ENCODE peak calls at places on chromosomes 12 and 14, in four cellular contexts. One of them, this sample, is unnamed. For H3K4me1, the result is how much of the 10 kb centered on the place peaks cover.

GRCh38 chr14:69719501-69719951 is 47.4 kb upstream of the SRSF5 start:
- DNase-seq in breast epithelium: no peak
- DNase-seq in astrocyte: peak
- DNase-seq in adrenal gland: peak
- DNase-seq in this sample: peak

GRCh38 chr12:27554421-27555186 is 30.6 kb downstream of the PPFIBP1 start:
- DNase-seq in breast epithelium: no peak
- DNase-seq in astrocyte: peak
- DNase-seq in adrenal gland: peak
- DNase-seq in this sample: peak

GRCh38 chr14:51401272-51401671 is 161.2 kb downstream of the TMX1 start:
- DNase-seq in breast epithelium: no peak
- DNase-seq in astrocyte: peak
- DNase-seq in adrenal gland: no peak
- DNase-seq in this sample: no peak

GRCh38 chr12:105935981-105936380 is 202.8 kb downstream of the NUAK1 start:
- DNase-seq in breast epithelium: no peak
- DNase-seq in astrocyte: peak
- DNase-seq in adrenal gland: no peak
- DNase-seq in this sample: peak

GRCh38 chr12:91307957-91308705 is 125.5 kb upstream of the DCN start:
- DNase-seq in breast epithelium: no peak
- DNase-seq in astrocyte: no peak
- DNase-seq in adrenal gland: no peak
- DNase-seq in this sample: no peak

GRCh38 chr12:123997033-123997822 is 24.2 kb downstream of the ZNF664 start:
- DNase-seq in breast epithelium: no peak
- DNase-seq in astrocyte: no peak
- DNase-seq in adrenal gland: no peak
- DNase-seq in this sample: no peak

GRCh38 chr12:1552978-1553471 is 41.4 kb downstream of the FBXL14 start:
- DNase-seq in breast epithelium: no peak
- DNase-seq in astrocyte: peak
- DNase-seq in adrenal gland: no peak
- DNase-seq in this sample: no peak

GRCh38 chr12:16019131-16019530 is 108.0 kb downstream of the DERA start:
- DNase-seq in breast epithelium: no peak
- DNase-seq in astrocyte: peak
- DNase-seq in adrenal gland: no peak
- DNase-seq in this sample: no peak

GRCh38 chr12:52984136-52984535 is 22.1 kb upstream of the EIF4B start:
- DNase-seq in breast epithelium: no peak
- DNase-seq in astrocyte: no peak
- DNase-seq in adrenal gland: no peak
- DNase-seq in this sample: no peak

GRCh38 chr12:93148412-93148811 is 219.3 kb upstream of the EEA1 start:
- DNase-seq in breast epithelium: no peak
- DNase-seq in astrocyte: no peak
- DNase-seq in adrenal gland: no peak
- DNase-seq in this sample: no peak

GRCh38 chr12:124174406-124174805 is 120.5 kb upstream of the RFLNA start:
- DNase-seq in breast epithelium: no peak
- DNase-seq in astrocyte: peak
- DNase-seq in adrenal gland: no peak
- DNase-seq in this sample: peak

GRCh38 chr14:51954657-51955056 is 34.7 kb upstream of the RTRAF start:
- DNase-seq in breast epithelium: no peak
- DNase-seq in astrocyte: no peak
- DNase-seq in adrenal gland: no peak
- DNase-seq in this sample: no peak

GRCh38 chr12:48017496-48017895 is 13.2 kb upstream of the COL2A1 start:
- DNase-seq in breast epithelium: no peak
- DNase-seq in astrocyte: no peak
- DNase-seq in adrenal gland: no peak
- DNase-seq in this sample: no peak

GRCh38 chr14:62428429-62429203 is 616.6 kb downstream of the KCNH5 start:
- DNase-seq in breast epithelium: no peak
- DNase-seq in astrocyte: peak
- DNase-seq in adrenal gland: no peak
- DNase-seq in this sample: peak

GRCh38 chr14:90487031-90487430 is 90.2 kb downstream of the CALM1 start:
- DNase-seq in breast epithelium: no peak
- DNase-seq in astrocyte: peak
- DNase-seq in adrenal gland: peak
- DNase-seq in this sample: peak

GRCh38 chr14:68842298-68842697 is 49.4 kb upstream of the ZFP36L1 start:
- DNase-seq in breast epithelium: no peak
- DNase-seq in astrocyte: peak
- DNase-seq in adrenal gland: no peak
- DNase-seq in this sample: no peak

GRCh38 chr14:98868846-98869245 is 403.2 kb downstream of the BCL11B start:
- DNase-seq in breast epithelium: no peak
- DNase-seq in astrocyte: no peak
- DNase-seq in adrenal gland: no peak
- DNase-seq in this sample: no peak

GRCh38 chr14:104724407-104724980 is 465 bp downstream of the ADSS1 start:
- DNase-seq in breast epithelium: no peak
- DNase-seq in astrocyte: no peak
- DNase-seq in adrenal gland: peak
- DNase-seq in this sample: peak

GRCh38 chr14:95320076-95320895 is 578 bp upstream of the CLMN start:
- DNase-seq in breast epithelium: no peak
- DNase-seq in astrocyte: no peak
- DNase-seq in adrenal gland: no peak
- DNase-seq in this sample: no peak

GRCh38 chr14:95993768-95994592 is 45.2 kb upstream of the C14orf132 start:
- DNase-seq in breast epithelium: no peak
- DNase-seq in astrocyte: peak
- DNase-seq in adrenal gland: peak
- DNase-seq in this sample: peak

GRCh38 chr12:106310687-106311086 is 8.2 kb downstream of the TCP11L2 start:
- DNase-seq in breast epithelium: no peak
- DNase-seq in astrocyte: no peak
- DNase-seq in adrenal gland: no peak
- DNase-seq in this sample: no peak

GRCh38 chr12:123617144-123617543 is 15.2 kb downstream of the DDX55 start:
- DNase-seq in breast epithelium: no peak
- DNase-seq in astrocyte: no peak
- DNase-seq in adrenal gland: no peak
- DNase-seq in this sample: no peak

GRCh38 chr14:100406505-100407131 is 83.5 kb downstream of the SLC25A47 start:
- DNase-seq in breast epithelium: no peak
- DNase-seq in astrocyte: peak
- DNase-seq in adrenal gland: peak
- DNase-seq in this sample: no peak

GRCh38 chr14:91834571-91834970 is 32.8 kb downstream of the TC2N start:
- DNase-seq in breast epithelium: no peak
- DNase-seq in astrocyte: no peak
- DNase-seq in adrenal gland: no peak
- DNase-seq in this sample: no peak

GRCh38 chr14:99619873-99620834 is 16.1 kb upstream of the CCDC85C start:
- DNase-seq in breast epithelium: no peak
- DNase-seq in astrocyte: peak
- DNase-seq in adrenal gland: peak
- DNase-seq in this sample: peak

GRCh38 chr12:80441921-80442320 is 2.1 kb upstream of the PTPRQ start:
- DNase-seq in breast epithelium: no peak
- DNase-seq in astrocyte: peak
- DNase-seq in adrenal gland: no peak
- DNase-seq in this sample: peak

GRCh38 chr14:70018713-70019201 is 139.5 kb downstream of the SMOC1 start:
- DNase-seq in breast epithelium: peak
- DNase-seq in astrocyte: no peak
- DNase-seq in adrenal gland: peak
- DNase-seq in this sample: no peak

GRCh38 chr14:52563120-52563519 is 10.5 kb downstream of the GPR137C start:
- DNase-seq in breast epithelium: no peak
- DNase-seq in astrocyte: peak
- DNase-seq in adrenal gland: no peak
- DNase-seq in this sample: peak

GRCh38 chr14:32319368-32320049 is 9.6 kb upstream of the AKAP6 start:
- DNase-seq in breast epithelium: no peak
- DNase-seq in astrocyte: no peak
- DNase-seq in adrenal gland: no peak
- DNase-seq in this sample: peak

GRCh38 chr14:80544366-80544765 is 333.1 kb upstream of the DIO2 start:
- DNase-seq in breast epithelium: no peak
- DNase-seq in astrocyte: no peak
- DNase-seq in adrenal gland: no peak
- DNase-seq in this sample: no peak

GRCh38 chr12:91871751-91872150 is 273.9 kb downstream of the BTG1 start:
- DNase-seq in breast epithelium: no peak
- DNase-seq in astrocyte: no peak
- DNase-seq in adrenal gland: no peak
- DNase-seq in this sample: no peak

GRCh38 chr14:90513151-90514014 is 116.6 kb downstream of the CALM1 start:
- DNase-seq in breast epithelium: peak
- DNase-seq in astrocyte: no peak
- DNase-seq in adrenal gland: no peak
- DNase-seq in this sample: no peak

GRCh38 chr12:75672212-75672611 is 160.8 kb upstream of the KRR1 start:
- DNase-seq in breast epithelium: no peak
- DNase-seq in astrocyte: no peak
- DNase-seq in adrenal gland: no peak
- DNase-seq in this sample: no peak

GRCh38 chr12:46459881-46460545 is 87.4 kb upstream of the SLC38A2 start:
- DNase-seq in breast epithelium: no peak
- DNase-seq in astrocyte: no peak
- DNase-seq in adrenal gland: no peak
- DNase-seq in this sample: no peak

GRCh38 chr12:51020448-51021182 is 5.6 kb downstream of the SLC11A2 start:
- DNase-seq in breast epithelium: no peak
- DNase-seq in astrocyte: no peak
- DNase-seq in adrenal gland: no peak
- DNase-seq in this sample: no peak
- H3K4me1 ChIP-seq in breast epithelium: under half
- H3K4me1 ChIP-seq in astrocyte: under half
- H3K4me1 ChIP-seq in adrenal gland: under half
- H3K4me1 ChIP-seq in this sample: under half

GRCh38 chr14:72777636-72778035 is 116.3 kb downstream of the DPF3 start:
- DNase-seq in breast epithelium: no peak
- DNase-seq in astrocyte: no peak
- DNase-seq in adrenal gland: no peak
- DNase-seq in this sample: no peak
- H3K4me1 ChIP-seq in breast epithelium: under half
- H3K4me1 ChIP-seq in astrocyte: under half
- H3K4me1 ChIP-seq in adrenal gland: under half
- H3K4me1 ChIP-seq in this sample: under half

GRCh38 chr14:20332946-20333782 is at the start of gene CCNB1IP1:
- DNase-seq in breast epithelium: no peak
- DNase-seq in astrocyte: peak
- DNase-seq in adrenal gland: peak
- DNase-seq in this sample: peak
- H3K4me1 ChIP-seq in breast epithelium: under half
- H3K4me1 ChIP-seq in astrocyte: under half
- H3K4me1 ChIP-seq in adrenal gland: under half
- H3K4me1 ChIP-seq in this sample: under half

GRCh38 chr14:78927261-78927660 is 757.1 kb downstream of the NRXN3 start:
- DNase-seq in breast epithelium: no peak
- DNase-seq in astrocyte: no peak
- DNase-seq in adrenal gland: no peak
- DNase-seq in this sample: no peak

GRCh38 chr14:78917462-78917861 is 747.3 kb downstream of the NRXN3 start:
- DNase-seq in breast epithelium: no peak
- DNase-seq in astrocyte: no peak
- DNase-seq in adrenal gland: no peak
- DNase-seq in this sample: no peak

GRCh38 chr14:78921856-78922255 is 751.7 kb downstream of the NRXN3 start:
- DNase-seq in breast epithelium: no peak
- DNase-seq in astrocyte: peak
- DNase-seq in adrenal gland: no peak
- DNase-seq in this sample: peak
- H3K4me1 ChIP-seq in breast epithelium: under half
- H3K4me1 ChIP-seq in astrocyte: under half
- H3K4me1 ChIP-seq in adrenal gland: under half
- H3K4me1 ChIP-seq in this sample: under half

GRCh38 chr12:6943387-6943718 is 263 bp upstream of the RNU7-1 start:
- DNase-seq in breast epithelium: no peak
- DNase-seq in astrocyte: peak
- DNase-seq in adrenal gland: peak
- DNase-seq in this sample: no peak
- H3K4me1 ChIP-seq in breast epithelium: under half
- H3K4me1 ChIP-seq in astrocyte: under half
- H3K4me1 ChIP-seq in adrenal gland: half or more
- H3K4me1 ChIP-seq in this sample: under half

GRCh38 chr12:51245476-51246253 is 7.0 kb downstream of the DAZAP2 start:
- DNase-seq in breast epithelium: no peak
- DNase-seq in astrocyte: no peak
- DNase-seq in adrenal gland: no peak
- DNase-seq in this sample: no peak
- H3K4me1 ChIP-seq in breast epithelium: under half
- H3K4me1 ChIP-seq in astrocyte: under half
- H3K4me1 ChIP-seq in adrenal gland: under half
- H3K4me1 ChIP-seq in this sample: under half

GRCh38 chr14:103023881-103024473 is 33.4 kb downstream of the CDC42BPB start:
- DNase-seq in breast epithelium: peak
- DNase-seq in astrocyte: peak
- DNase-seq in adrenal gland: peak
- DNase-seq in this sample: peak
- H3K4me1 ChIP-seq in breast epithelium: under half
- H3K4me1 ChIP-seq in astrocyte: under half
- H3K4me1 ChIP-seq in adrenal gland: under half
- H3K4me1 ChIP-seq in this sample: under half

GRCh38 chr12:54012631-54013398 is 4.0 kb downstream of the HOXC8 start:
- DNase-seq in breast epithelium: no peak
- DNase-seq in astrocyte: no peak
- DNase-seq in adrenal gland: no peak
- DNase-seq in this sample: no peak
- H3K4me1 ChIP-seq in breast epithelium: under half
- H3K4me1 ChIP-seq in astrocyte: under half
- H3K4me1 ChIP-seq in adrenal gland: under half
- H3K4me1 ChIP-seq in this sample: under half

This sample was measured in endothelial cell of umbilical vein.